ENCODE peak calls at places on chromosomes 1 and 21, in ten cellular contexts. I is NCI-H460; M is stimulated activated CD4-positive, alpha-beta T cell treated with anti-CD3 and anti-CD28 coated beads, TNF-alpha, amount 100 ng/mL, for 4 hours; K is brain microvascular endothelial cell; J is activated CD8-positive, alpha-beta memory T cell treated with anti-CD3 and anti-CD28 coated beads for 24 hours; Q is caudate nucleus; V is HepG2; E is glomerular endothelial cell; B is T-helper 17 cell; R is GM20000. A is an unnamed sample.

GRCh38 chr1:159823401-159823800 is 3.3 kb upstream of the SLAMF8 start:
- DNase-seq in I (no peak), M (no peak), K (no peak), J (no peak), Q (no peak), V (no peak), E (no peak), B (no peak), R (no peak), A (no peak)

GRCh38 chr1:159211331-159212136 is 6.9 kb downstream of the ACKR1 start:
- DNase-seq in I (peak), M (no peak), K (no peak), J (peak), Q (no peak), V (peak), E (no peak), B (peak), R (peak), A (no peak)

GRCh38 chr1:184940694-184941093 is 33.6 kb downstream of the NIBAN1 start:
- DNase-seq in I (no peak), M (no peak), K (no peak), J (no peak), Q (no peak), V (no peak), E (no peak), B (no peak), R (no peak), A (no peak)

GRCh38 chr1:159949123-159949522 is 3.7 kb upstream of the IGSF9 start:
- DNase-seq in I (no peak), M (no peak), K (no peak), J (no peak), Q (no peak), V (no peak), E (no peak), B (no peak), R (no peak), A (no peak)

GRCh38 chr21:30072496-30072895 is 94.1 kb downstream of the CLDN17 start:
- DNase-seq in I (peak), M (no peak), K (peak), J (no peak), Q (no peak), V (no peak), E (no peak), B (no peak), R (no peak), A (no peak)

GRCh38 chr1:112704511-112704907 is 2.4 kb downstream of the RHOC start:
- DNase-seq in I (no peak), M (no peak), K (no peak), J (no peak), Q (peak), V (no peak), E (no peak), B (no peak), R (no peak), A (no peak)

GRCh38 chr1:176799327-176799726 is 336.4 kb downstream of the PAPPA2 start:
- DNase-seq in I (no peak), M (no peak), K (no peak), J (no peak), Q (no peak), V (no peak), E (no peak), B (no peak), R (no peak), A (no peak)

GRCh38 chr1:211148371-211148770 is 14.4 kb upstream of the KCNH1 start:
- DNase-seq in I (no peak), M (no peak), K (no peak), J (no peak), Q (no peak), V (no peak), E (no peak), B (no peak), R (no peak), A (no peak)

GRCh38 chr1:234998174-234998741 is 130.4 kb downstream of the TOMM20 start:
- DNase-seq in I (no peak), M (no peak), K (peak), J (no peak), Q (no peak), V (peak), E (no peak), B (no peak), R (no peak), A (no peak)

GRCh38 chr1:104341944-104342343 is 592.2 kb downstream of the AMY1C start:
- DNase-seq in I (no peak), M (no peak), K (no peak), J (no peak), Q (no peak), V (no peak), E (no peak), B (no peak), R (no peak), A (no peak)

GRCh38 chr1:247105966-247106365 is 1.8 kb upstream of the ZNF669 start:
- DNase-seq in I (no peak), M (no peak), K (no peak), J (no peak), Q (no peak), V (no peak), E (no peak), B (no peak), R (no peak), A (no peak)

GRCh38 chr1:10674700-10675598 is 121.5 kb downstream of the CASZ1 start:
- DNase-seq in I (no peak), M (no peak), K (no peak), J (no peak), Q (no peak), V (no peak), E (no peak), B (no peak), R (no peak), A (no peak)

GRCh38 chr1:3103977-3104677 is 35.1 kb downstream of the PRDM16 start:
- DNase-seq in I (no peak), M (no peak), K (no peak), J (no peak), Q (no peak), V (no peak), E (no peak), B (no peak), R (no peak), A (no peak)

A was measured in cortex of kidney.